ENCODE peak calls at places on chromosomes 3 and 15, in seven cellular contexts. Q is cardiac muscle cell; P is PC-9; R is OCI-LY7; V is substantia nigra; N is CD8-positive, alpha-beta T cell; B is DND-41. F is an unnamed sample.

GRCh38 chr15:80059786-80060489 is 462 bp downstream of the ZFAND6 start:
- DNase-seq in Q (peak; percentile 80), V (peak; percentile 88), B (no peak), P (peak; percentile 50), R (peak; percentile 86), N (peak; percentile 67), F (peak; percentile 85)

GRCh38 chr15:85120351-85121113 is 138.9 kb downstream of the PDE8A start:
- DNase-seq in V (peak; percentile 46), B (no peak), P (no peak), N (no peak), Q (no peak), R (no peak), F (peak; percentile 8)

GRCh38 chr3:5304789-5305680 is 117.5 kb downstream of the EDEM1 start:
- DNase-seq in V (peak; percentile 2), N (peak; percentile 19), R (peak; percentile 59), Q (peak; percentile 67), B (peak; percentile 50), P (peak; percentile 51), F (peak; percentile 32)

GRCh38 chr15:78880242-78880533 is 7.5 kb downstream of the MORF4L1 start:
- DNase-seq in B (no peak), P (peak; percentile 66), N (no peak), V (no peak), R (no peak), Q (no peak), F (no peak)

GRCh38 chr3:132787616-132788015 is 65.4 kb upstream of the NPHP3 start:
- DNase-seq in N (no peak), Q (no peak), B (no peak), V (no peak), R (no peak), P (no peak), F (no peak)

GRCh38 chr3:176375519-176375918 is 821.8 kb downstream of the TBL1XR1 start:
- DNase-seq in N (no peak), Q (peak; percentile 13), P (no peak), V (no peak), B (no peak), R (no peak), F (no peak)

GRCh38 chr3:78911394-78911793 is 856.4 kb downstream of the ROBO1 start:
- DNase-seq in N (no peak), B (no peak), R (no peak), V (no peak), Q (no peak), P (no peak), F (no peak)

GRCh38 chr15:39130556-39131379 is 450.1 kb upstream of the THBS1 start:
- DNase-seq in Q (no peak), P (peak; percentile 37), N (no peak), B (no peak), R (no peak), V (no peak), F (no peak)

GRCh38 chr15:61809216-61809615 is 251.0 kb downstream of the VPS13C start:
- DNase-seq in Q (no peak), P (no peak), B (no peak), V (no peak), N (no peak), R (no peak), F (no peak)

GRCh38 chr3:193132923-193133463 is 108.0 kb upstream of the PLAAT1 start:
- DNase-seq in Q (no peak), R (no peak), N (no peak), V (no peak), B (no peak), P (no peak), F (no peak)

GRCh38 chr15:92801774-92802464 is 98.2 kb upstream of the CHD2 start:
- DNase-seq in R (no peak), Q (no peak), B (no peak), N (no peak), V (no peak), P (no peak), F (no peak)

GRCh38 chr3:159854500-159855124 is 134.0 kb upstream of the IL12A start:
- DNase-seq in B (no peak), R (no peak), V (no peak), N (no peak), Q (peak; percentile 39), P (peak; percentile 99), F (no peak)
- H3K27ac ChIP-seq in B (no peak overlapping the region), R (no peak overlapping the region), V (peak overlapping the region; percentile 64), N (no peak overlapping the region), Q (peak overlapping the region; percentile 98), P (peak overlapping the region; percentile 71), F (peak overlapping the region; percentile 85)

GRCh38 chr3:154324919-154325318 is 632 bp upstream of the DHX36 start:
- DNase-seq in V (no peak), R (no peak), Q (no peak), P (no peak), N (peak; percentile 20), B (no peak), F (no peak)
- H3K27ac ChIP-seq in V (no peak overlapping the region), R (no peak overlapping the region), Q (peak overlapping the region; percentile 90), P (peak overlapping the region; percentile 71), N (peak overlapping the region; percentile 97), B (peak overlapping the region; percentile 87), F (peak overlapping the region; percentile 93)

GRCh38 chr15:94526071-94526689 is 294.8 kb downstream of the MCTP2 start:
- DNase-seq in N (no peak), B (no peak), R (peak; percentile 10), Q (peak; percentile 32), V (no peak), P (peak; percentile 35), F (no peak)

GRCh38 chr15:94522125-94522524 is 290.8 kb downstream of the MCTP2 start:
- DNase-seq in N (no peak), B (no peak), R (no peak), V (no peak), P (no peak), Q (no peak), F (no peak)

GRCh38 chr15:94524565-94524964 is 293.2 kb downstream of the MCTP2 start:
- DNase-seq in R (no peak), V (no peak), P (no peak), N (no peak), B (no peak), Q (no peak), F (no peak)

GRCh38 chr15:94523873-94524272 is 292.5 kb downstream of the MCTP2 start:
- DNase-seq in N (no peak), P (no peak), B (no peak), V (no peak), Q (no peak), R (no peak), F (no peak)
- H3K27ac ChIP-seq in N (no peak overlapping the region), P (no peak overlapping the region), B (no peak overlapping the region), V (no peak overlapping the region), Q (no peak overlapping the region), R (no peak overlapping the region), F (no peak overlapping the region)

DNA sequence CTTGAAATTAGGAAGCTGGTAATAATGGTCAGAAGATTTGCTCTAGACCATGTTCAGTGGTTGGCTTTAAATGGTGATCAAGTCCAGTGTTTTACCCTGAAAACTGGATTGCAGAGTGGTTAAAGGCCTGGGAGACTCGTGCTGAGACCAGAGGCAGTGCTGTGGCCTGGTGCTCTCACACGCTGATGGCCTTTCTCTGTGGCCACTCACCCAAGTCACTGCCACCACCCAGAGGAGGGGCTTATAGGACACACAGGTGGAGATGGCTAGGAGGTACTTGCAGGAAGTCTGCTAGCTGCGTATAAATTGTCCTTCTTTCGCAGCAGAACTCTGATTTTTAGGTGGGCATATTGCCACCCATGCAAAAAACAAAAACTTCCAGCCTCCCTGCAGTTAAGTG is 6.2 kb upstream of the EHD4 start:
- DNase-seq in R (no peak), N (no peak), Q (no peak), V (no peak), P (no peak), B (no peak), F (no peak)
- H3K27ac ChIP-seq in R (no peak overlapping the region), N (no peak overlapping the region), Q (no peak overlapping the region), V (no peak overlapping the region), P (no peak overlapping the region), B (no peak overlapping the region), F (no peak overlapping the region)